ENCODE peak calls at places on chromosomes 7 and 10, in seven cellular contexts. Y is cardiac muscle cell, W is GM12865, S is BJ, Z is HL-60, Q is ovary, T is psoas muscle. K is an unnamed sample.

GRCh38 chr7:157670490-157671357 is 333.9 kb downstream of the DNAJB6 start:
- DNase-seq in W (no peak), Q (no peak), T (no peak), Z (no peak), Y (no peak), S (peak), K (no peak)

GRCh38 chr7:48847896-48848295 is 76.5 kb upstream of the CDC14C start:
- DNase-seq in S (no peak), W (no peak), Z (no peak), T (peak), Y (no peak), Q (no peak), K (no peak)

GRCh38 chr7:151086802-151087246 is 549 bp downstream of the AGAP3 start:
- DNase-seq in W (peak), Y (peak), Q (no peak), T (no peak), S (no peak), Z (peak), K (peak)

GRCh38 chr7:143485500-143485899 is 7.8 kb downstream of the TAS2R41 start:
- DNase-seq in T (no peak), W (no peak), Y (no peak), Z (peak), Q (no peak), S (peak), K (peak)

GRCh38 chr10:2933519-2933918 is 133.8 kb upstream of the PFKP start:
- DNase-seq in S (no peak), W (no peak), Z (no peak), T (no peak), Y (no peak), Q (no peak), K (no peak)

GRCh38 chr7:139727151-139727705 is 50.6 kb downstream of the HIPK2 start:
- DNase-seq in S (no peak), W (no peak), Z (no peak), Q (no peak), T (no peak), Y (no peak), K (peak)

GRCh38 chr7:15158141-15158810 is 255.7 kb upstream of the DGKB start:
- DNase-seq in Q (no peak), T (no peak), W (no peak), S (no peak), Z (no peak), Y (no peak), K (no peak)

GRCh38 chr10:13787015-13787421 is 200.3 kb downstream of the PRPF18 start:
- DNase-seq in Y (no peak), T (no peak), W (peak), S (no peak), Q (no peak), Z (no peak), K (no peak)

GRCh38 chr10:104076743-104077160 is 8.9 kb downstream of the COL17A1 start:
- DNase-seq in Y (no peak), T (no peak), S (no peak), Z (no peak), W (no peak), Q (no peak), K (no peak)

GRCh38 chr7:122006687-122007086 is 133.7 kb downstream of the PTPRZ1 start:
- DNase-seq in Y (no peak), S (no peak), Z (no peak), Q (no peak), W (no peak), T (no peak), K (no peak)

GRCh38 chr10:32795598-32796183 is 162.3 kb downstream of the ITGB1 start:
- DNase-seq in Y (peak), T (no peak), W (peak), S (no peak), Q (no peak), Z (peak), K (peak)

GRCh38 chr10:116324951-116325635 is 845 bp downstream of the CCDC172 start:
- DNase-seq in W (no peak), Y (no peak), S (no peak), Q (no peak), Z (no peak), T (no peak), K (no peak)

GRCh38 chr10:13690281-13690825 is 103.6 kb downstream of the PRPF18 start:
- DNase-seq in Y (no peak), W (peak), S (no peak), T (no peak), Z (no peak), Q (no peak), K (no peak)

GRCh38 chr7:98354511-98355249 is 46.2 kb downstream of the BAIAP2L1 start:
- DNase-seq in S (no peak), Z (no peak), W (no peak), Q (no peak), Y (no peak), T (no peak), K (peak)

GRCh38 chr10:8150401-8150905 is 96.0 kb downstream of the GATA3 start:
- DNase-seq in Q (no peak), Z (no peak), W (no peak), S (no peak), T (no peak), Y (no peak), K (no peak)

GRCh38 chr7:15113752-15114151 is 211.2 kb upstream of the DGKB start:
- DNase-seq in Q (no peak), Z (no peak), W (no peak), Y (no peak), T (no peak), S (no peak), K (no peak)

GRCh38 chr10:13162013-13162364 is 631 bp downstream of the MCM10 start:
- DNase-seq in Y (no peak), S (no peak), T (no peak), Q (no peak), Z (peak), W (no peak), K (no peak)

GRCh38 chr7:142431491-142431890 is 173.6 kb upstream of the PRSS58 start:
- DNase-seq in Z (no peak), S (no peak), Y (no peak), W (no peak), Q (no peak), T (no peak), K (no peak)

GRCh38 chr10:21496285-21497176 is 29.0 kb downstream of the SKIDA1 start:
- DNase-seq in Y (peak), W (peak), Z (peak), S (no peak), T (peak), Q (peak), K (peak)

GRCh38 chr10:121490906-121491519 is 107.2 kb downstream of the FGFR2 start:
- DNase-seq in Q (peak), Z (no peak), S (no peak), Y (no peak), T (no peak), W (no peak), K (no peak)

GRCh38 chr10:123402656-123403055 is 248.5 kb downstream of the BUB3 start:
- DNase-seq in T (no peak), S (no peak), W (peak), Q (no peak), Z (peak), Y (no peak), K (no peak)

GRCh38 chr7:158296798-158297104 is 290.9 kb downstream of the PTPRN2 start:
- DNase-seq in T (no peak), Q (no peak), Z (no peak), Y (no peak), S (no peak), W (no peak), K (no peak)

GRCh38 chr10:31475514-31475913 is 156.5 kb downstream of the ZEB1 start:
- DNase-seq in S (no peak), W (no peak), Q (no peak), T (no peak), Y (no peak), Z (no peak), K (no peak)

GRCh38 chr7:66542528-66543373 is 85.9 kb upstream of the KCTD7 start:
- DNase-seq in Y (peak), W (no peak), S (no peak), T (peak), Q (no peak), Z (no peak), K (no peak)

GRCh38 chr7:73359746-73360375 is 31.9 kb downstream of the FKBP6 start:
- DNase-seq in S (no peak), Q (no peak), Y (no peak), W (no peak), T (no peak), Z (no peak), K (no peak)

GRCh38 chr10:128254486-128254885 is 128.3 kb upstream of the MKI67 start:
- DNase-seq in Z (no peak), W (no peak), Y (no peak), S (no peak), Q (no peak), T (no peak), K (no peak)

GRCh38 chr10:17257466-17258321 is 29.7 kb downstream of the VIM start:
- DNase-seq in S (no peak), Z (peak), W (peak), Y (peak), Q (peak), T (no peak), K (peak)

GRCh38 chr10:98388086-98388655 is 26.8 kb downstream of the PYROXD2 start:
- DNase-seq in Y (no peak), W (no peak), S (no peak), Z (no peak), T (no peak), Q (no peak), K (no peak)

DNA sequence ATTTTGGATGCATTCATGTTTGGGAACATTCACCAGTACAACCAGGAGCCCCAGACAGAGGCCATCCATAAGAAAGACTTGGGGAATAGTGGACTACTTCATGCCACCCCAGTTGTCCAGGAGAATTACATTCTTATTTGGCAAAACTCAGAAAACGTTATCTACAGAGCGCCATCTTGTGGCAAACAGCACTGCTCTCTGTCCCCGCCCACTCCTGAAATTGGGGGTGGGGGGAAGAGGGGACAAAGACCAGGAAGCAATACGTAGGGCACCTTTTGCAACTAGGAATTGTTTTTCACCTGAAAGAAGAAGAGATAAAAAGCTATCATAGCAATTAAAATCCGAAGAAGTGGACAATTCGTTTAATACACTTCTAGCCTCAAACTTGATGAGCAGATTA is 134.6 kb upstream of the MGMT start:
- DNase-seq in Q (no peak), S (no peak), Y (peak), W (peak), Z (no peak), T (no peak), K (no peak)
- TF ChIP-seq CTCF in Q (no peak), S (no peak), Y (peak), W (peak), Z (peak), T (peak), K (peak)

GRCh38 chr7:115449689-115450088 is 527.8 kb downstream of the MDFIC start:
- DNase-seq in S (no peak), T (no peak), W (no peak), Z (no peak), Y (no peak), Q (no peak), K (no peak)
- TF ChIP-seq CTCF in S (no peak), T (no peak), W (no peak), Z (no peak), Y (no peak), Q (no peak), K (no peak)

GRCh38 chr10:35347899-35348608 is 11.7 kb downstream of the CCNY start:
- DNase-seq in Q (no peak), T (no peak), Y (no peak), W (no peak), Z (no peak), S (no peak), K (no peak)
- TF ChIP-seq CTCF in Q (no peak), T (no peak), Y (no peak), W (no peak), Z (no peak), S (no peak), K (no peak)

DNA sequence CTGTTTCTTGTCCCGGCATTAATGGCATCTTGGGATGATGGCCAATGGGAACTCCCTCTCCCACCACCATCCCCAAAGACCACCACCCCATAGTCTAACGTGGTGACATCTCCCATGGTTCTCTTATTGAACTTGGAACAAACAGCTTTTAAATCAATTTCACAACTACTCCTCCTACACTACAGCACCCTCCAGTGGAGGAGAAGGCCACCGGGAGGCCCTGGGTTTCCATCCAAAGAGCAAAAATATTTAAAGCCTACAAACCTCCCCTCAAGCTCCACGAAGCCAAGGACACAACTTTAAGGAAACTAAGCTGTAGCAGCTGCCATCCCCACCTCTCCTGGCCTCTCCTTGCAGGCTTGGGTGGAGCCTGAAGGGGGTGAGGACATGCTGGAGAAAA is 94.1 kb upstream of the LANCL2 start:
- DNase-seq in S (no peak), T (no peak), Z (no peak), Q (no peak), Y (no peak), W (no peak), K (no peak)
- TF ChIP-seq CTCF in S (peak), T (peak), Z (no peak), Q (no peak), Y (peak), W (peak), K (peak)

GRCh38 chr7:135335628-135336139 is 102.0 kb downstream of the STRA8 start:
- DNase-seq in W (peak), S (no peak), Z (peak), Q (peak), T (peak), Y (peak), K (peak)
- TF ChIP-seq CTCF in W (peak), S (peak), Z (peak), Q (no peak), T (peak), Y (peak), K (peak)

K was measured in HFFc6.